ENCODE peak calls at places on chromosomes 7 and 10, in seven cellular contexts. F is CD8-positive, alpha-beta T cell; M is mammary epithelial cell; L is left ventricle myocardium inferior; V is CD4-positive, alpha-beta memory T cell; I is adrenal gland; R is upper lobe of right lung. H is an unnamed sample.

GRCh38 chr10:82938331-82938730 is 1063.3 kb downstream of the NRG3 start:
- DNase-seq in M (no peak), R (no peak), L (no peak), F (no peak), V (no peak), I (no peak), H (no peak)

GRCh38 chr10:100895346-100895745 is 17.4 kb upstream of the SLF2 start:
- DNase-seq in R (no peak), F (no peak), I (no peak), M (no peak), L (no peak), V (peak; percentile 6), H (no peak)

GRCh38 chr7:9453521-9453920 is 1020.1 kb downstream of the NXPH1 start:
- DNase-seq in L (no peak), R (no peak), V (no peak), M (no peak), I (no peak), F (no peak), H (no peak)

GRCh38 chr7:45923290-45923689 is 2.2 kb upstream of the IGFBP3 start:
- DNase-seq in R (peak; percentile 84), V (peak; percentile 30), I (peak; percentile 79), L (peak; percentile 78), F (no peak), M (peak; percentile 58), H (no peak)

GRCh38 chr10:110932505-110933180 is 13.2 kb downstream of the SHOC2 start:
- DNase-seq in F (no peak), L (no peak), V (no peak), M (peak; percentile 31), I (no peak), R (no peak), H (no peak)

GRCh38 chr7:141731476-141732149 is 6.5 kb upstream of the SSBP1 start:
- DNase-seq in R (no peak), F (no peak), I (peak; percentile 31), L (no peak), V (no peak), M (no peak), H (no peak)

GRCh38 chr7:101232141-101232821 is 5.3 kb downstream of the CLDN15 start:
- DNase-seq in F (no peak), R (peak; percentile 84), M (peak; percentile 73), I (no peak), L (no peak), V (no peak), H (no peak)

GRCh38 chr10:105973252-105973877 is 1191.1 kb downstream of the SORCS1 start:
- DNase-seq in R (no peak), F (no peak), V (no peak), M (no peak), I (no peak), L (no peak), H (no peak)

GRCh38 chr7:30028749-30029635 is 780 bp downstream of the PLEKHA8 start:
- DNase-seq in F (peak; percentile 10), L (peak; percentile 56), R (no peak), M (peak; percentile 47), I (peak; percentile 59), V (peak; percentile 40), H (peak; percentile 66)

GRCh38 chr10:66931340-66931948 is 5.6 kb downstream of the LRRTM3 start:
- DNase-seq in I (no peak), F (no peak), V (no peak), R (no peak), M (peak; percentile 28), L (no peak), H (no peak)

GRCh38 chr7:87810130-87810529 is 66.0 kb downstream of the SLC25A40 start:
- DNase-seq in F (no peak), V (no peak), M (no peak), I (no peak), L (no peak), R (no peak), H (no peak)

GRCh38 chr10:99304027-99304856 is 24.9 kb upstream of the CNNM1 start:
- DNase-seq in L (no peak), V (no peak), I (peak; percentile 22), M (no peak), R (no peak), F (no peak), H (no peak)

GRCh38 chr10:111579473-111579872 is 502.6 kb downstream of the ADRA2A start:
- DNase-seq in L (no peak), F (no peak), V (no peak), I (no peak), M (no peak), R (no peak), H (no peak)

GRCh38 chr7:98354511-98355249 is 46.2 kb downstream of the BAIAP2L1 start:
- DNase-seq in F (no peak), R (peak; percentile 79), I (peak; percentile 43), M (peak; percentile 93), L (no peak), V (no peak), H (no peak)

GRCh38 chr7:26397786-26398435 is 106.2 kb downstream of the SNX10 start:
- DNase-seq in R (no peak), F (no peak), I (peak; percentile 63), L (peak; percentile 36), V (no peak), M (no peak), H (no peak)

GRCh38 chr7:137130751-137131158 is 212.8 kb downstream of the PTN start:
- DNase-seq in F (no peak), M (peak; percentile 94), R (no peak), L (no peak), I (no peak), V (no peak), H (no peak)

GRCh38 chr10:42754155-42755027 is 28.2 kb upstream of the BMS1 start:
- DNase-seq in R (peak; percentile 71), I (no peak), V (peak; percentile 29), F (no peak), M (no peak), L (peak; percentile 50), H (peak; percentile 19)

DNA sequence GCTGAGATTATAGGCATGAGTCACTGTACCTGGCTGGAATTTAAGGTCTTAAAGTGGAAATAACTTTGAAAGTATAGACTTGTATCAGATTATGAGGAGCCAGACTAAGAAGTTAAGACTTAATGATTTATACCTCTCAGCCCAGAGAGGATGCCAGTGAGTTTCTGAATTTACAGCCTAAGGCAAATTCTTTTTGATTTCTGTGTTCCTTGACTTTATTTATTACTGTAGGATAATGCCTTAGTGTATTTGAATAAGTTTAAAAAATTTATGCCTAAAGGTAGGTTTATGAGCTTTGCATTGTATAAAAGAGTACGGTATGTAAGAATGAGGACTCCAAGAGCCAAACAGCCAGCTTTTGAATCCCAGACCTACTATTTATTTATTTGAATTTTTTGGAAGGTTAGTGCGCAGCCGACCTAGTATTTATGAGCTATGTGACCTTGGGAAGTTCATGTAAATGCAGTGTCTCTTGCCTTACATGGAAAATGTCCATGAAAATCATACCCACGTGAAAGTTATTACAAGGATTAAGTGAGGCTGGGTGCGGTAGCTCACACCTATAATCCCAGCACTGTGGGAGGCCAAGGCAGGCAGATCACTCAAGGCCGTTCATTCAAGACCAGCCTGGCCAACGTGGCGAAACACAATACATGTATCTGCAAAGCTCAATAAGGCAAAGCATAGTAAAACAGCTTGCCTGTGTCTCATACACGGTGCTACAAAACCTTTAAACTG is 174.6 kb downstream of the AUTS2 start:
- DNase-seq in I (peak; percentile 27), V (no peak), R (no peak), M (no peak), L (no peak), F (no peak), H (no peak)
- H3K27ac ChIP-seq in I (no peak overlapping the region), V (no peak overlapping the region), R (no peak overlapping the region), M (no peak overlapping the region), L (no peak overlapping the region), F (no peak overlapping the region), H (no peak overlapping the region)

GRCh38 chr10:128254486-128254885 is 128.3 kb upstream of the MKI67 start:
- DNase-seq in M (peak; percentile 15), L (no peak), R (no peak), V (no peak), I (no peak), F (no peak), H (no peak)
- H3K27ac ChIP-seq in M (no peak overlapping the region), L (no peak overlapping the region), R (no peak overlapping the region), V (no peak overlapping the region), I (no peak overlapping the region), F (no peak overlapping the region), H (no peak overlapping the region)

GRCh38 chr10:119409906-119410305 is 132.6 kb downstream of the RGS10 start:
- DNase-seq in M (no peak), V (no peak), I (peak; percentile 65), F (no peak), L (peak; percentile 87), R (peak; percentile 65), H (no peak)

GRCh38 chr10:119409385-119409784 is 133.1 kb downstream of the RGS10 start:
- DNase-seq in I (no peak), V (no peak), L (no peak), F (no peak), M (no peak), R (no peak), H (no peak)

GRCh38 chr10:119408072-119408471 is 134.4 kb downstream of the RGS10 start:
- DNase-seq in M (no peak), I (no peak), F (no peak), L (no peak), V (no peak), R (no peak), H (peak; percentile 17)

GRCh38 chr10:119410361-119411116 is 132.0 kb downstream of the RGS10 start:
- DNase-seq in M (no peak), R (no peak), V (no peak), I (no peak), L (no peak), F (no peak), H (no peak)

DNA sequence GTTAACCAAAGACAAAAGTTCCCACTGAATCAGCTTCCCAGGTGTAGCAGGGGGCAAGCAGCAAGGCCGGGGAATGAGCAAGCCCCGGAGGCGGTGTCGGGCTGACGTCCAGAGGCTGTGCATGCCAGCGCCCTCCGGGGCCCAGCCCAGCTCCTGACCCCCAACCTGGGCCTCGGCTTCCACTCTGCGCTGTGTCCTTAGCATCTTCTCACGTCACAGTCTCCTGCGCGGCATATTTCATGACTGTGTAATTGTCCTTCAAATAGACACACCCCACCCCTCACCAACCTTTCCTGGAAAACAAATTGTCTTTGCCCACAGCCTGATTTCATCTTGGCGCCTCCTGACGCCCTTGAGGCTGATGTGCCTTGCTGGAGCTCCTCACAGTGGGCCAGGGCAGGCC is 133.5 kb downstream of the RGS10 start:
- DNase-seq in V (no peak), I (no peak), F (no peak), M (no peak), R (no peak), L (no peak), H (no peak)
- H3K27ac ChIP-seq in V (no peak overlapping the region), I (no peak overlapping the region), F (no peak overlapping the region), M (no peak overlapping the region), R (peak overlapping the region; percentile 69), L (peak overlapping the region; percentile 89), H (no peak overlapping the region)

GRCh38 chr7:140655511-140656408 is 15.1 kb upstream of the DENND2A start:
- DNase-seq in M (no peak), L (no peak), I (no peak), R (peak; percentile 38), F (no peak), V (no peak), H (no peak)

GRCh38 chr7:140654661-140655060 is 14.0 kb upstream of the DENND2A start:
- DNase-seq in L (no peak), R (no peak), I (no peak), M (no peak), V (no peak), F (no peak), H (no peak)

GRCh38 chr7:140654109-140654387 is 13.4 kb upstream of the DENND2A start:
- DNase-seq in L (no peak), V (no peak), R (no peak), F (no peak), I (no peak), M (no peak), H (no peak)

GRCh38 chr7:140659727-140660396 is 12.9 kb upstream of the ADCK2 start:
- DNase-seq in R (peak; percentile 11), M (no peak), I (no peak), L (no peak), V (no peak), F (no peak), H (no peak)

GRCh38 chr7:140656548-140657515 is 15.9 kb upstream of the ADCK2 start:
- DNase-seq in I (peak; percentile 65), V (no peak), M (peak; percentile 83), L (no peak), F (no peak), R (peak; percentile 74), H (peak; percentile 76)
- H3K27ac ChIP-seq in I (no peak overlapping the region), V (no peak overlapping the region), M (no peak overlapping the region), L (peak overlapping the region; percentile 50), F (peak overlapping the region; percentile 0), R (peak overlapping the region; percentile 73), H (no peak overlapping the region)